ENCODE peak calls at places on chromosomes 11 and 22, in nine cellular contexts. One of them, this sample, is unnamed.

GRCh38 chr22:48574776-48575566 is 1252.7 kb downstream of the BRD1 start:
- DNase-seq in AG08395: peak
- DNase-seq in cardiac muscle cell: peak
- DNase-seq in body of pancreas: peak
- DNase-seq in skeletal muscle cell: no peak
- DNase-seq in NCI-H1694 treated with DMSO at 0.1 percent for 48 hours: peak
- DNase-seq in substantia nigra: peak
- DNase-seq in upper lobe of left lung: peak
- DNase-seq in NCI-H1930: peak
- DNase-seq in this sample: no peak

GRCh38 chr11:77130763-77131513 is 2.9 kb downstream of the MYO7A start:
- DNase-seq in substantia nigra: no peak
- DNase-seq in body of pancreas: peak
- DNase-seq in NCI-H1930: no peak
- DNase-seq in skeletal muscle cell: no peak
- DNase-seq in AG08395: peak
- DNase-seq in NCI-H1694 treated with DMSO at 0.1 percent for 48 hours: peak
- DNase-seq in cardiac muscle cell: peak
- DNase-seq in upper lobe of left lung: peak
- DNase-seq in this sample: no peak

GRCh38 chr11:60870276-60870675 is 2.9 kb downstream of the ZP1 start:
- DNase-seq in AG08395: no peak
- DNase-seq in cardiac muscle cell: no peak
- DNase-seq in NCI-H1930: no peak
- DNase-seq in substantia nigra: no peak
- DNase-seq in upper lobe of left lung: no peak
- DNase-seq in NCI-H1694 treated with DMSO at 0.1 percent for 48 hours: peak
- DNase-seq in body of pancreas: no peak
- DNase-seq in skeletal muscle cell: no peak
- DNase-seq in this sample: no peak

GRCh38 chr11:92417326-92417725 is 192.7 kb downstream of the FAT3 start:
- DNase-seq in skeletal muscle cell: no peak
- DNase-seq in body of pancreas: no peak
- DNase-seq in upper lobe of left lung: no peak
- DNase-seq in NCI-H1930: no peak
- DNase-seq in NCI-H1694 treated with DMSO at 0.1 percent for 48 hours: no peak
- DNase-seq in cardiac muscle cell: no peak
- DNase-seq in AG08395: no peak
- DNase-seq in substantia nigra: no peak
- DNase-seq in this sample: no peak

GRCh38 chr22:50731811-50732624 is 6.0 kb upstream of the ACR start:
- DNase-seq in NCI-H1694 treated with DMSO at 0.1 percent for 48 hours: peak
- DNase-seq in substantia nigra: no peak
- DNase-seq in skeletal muscle cell: no peak
- DNase-seq in upper lobe of left lung: peak
- DNase-seq in body of pancreas: peak
- DNase-seq in cardiac muscle cell: peak
- DNase-seq in NCI-H1930: peak
- DNase-seq in AG08395: peak
- DNase-seq in this sample: no peak

GRCh38 chr22:36659762-36660509 is 43.6 kb downstream of the CACNG2 start:
- DNase-seq in NCI-H1930: peak
- DNase-seq in cardiac muscle cell: peak
- DNase-seq in upper lobe of left lung: peak
- DNase-seq in skeletal muscle cell: peak
- DNase-seq in substantia nigra: peak
- DNase-seq in body of pancreas: peak
- DNase-seq in AG08395: peak
- DNase-seq in NCI-H1694 treated with DMSO at 0.1 percent for 48 hours: no peak
- DNase-seq in this sample: peak

GRCh38 chr11:31487848-31488247 is 21.6 kb downstream of the IMMP1L start:
- DNase-seq in substantia nigra: no peak
- DNase-seq in body of pancreas: no peak
- DNase-seq in cardiac muscle cell: peak
- DNase-seq in NCI-H1694 treated with DMSO at 0.1 percent for 48 hours: peak
- DNase-seq in AG08395: peak
- DNase-seq in upper lobe of left lung: no peak
- DNase-seq in NCI-H1930: no peak
- DNase-seq in skeletal muscle cell: peak
- DNase-seq in this sample: no peak

GRCh38 chr11:114179234-114179941 is 116.8 kb upstream of the NNMT start:
- DNase-seq in cardiac muscle cell: peak
- DNase-seq in NCI-H1930: no peak
- DNase-seq in AG08395: no peak
- DNase-seq in skeletal muscle cell: peak
- DNase-seq in NCI-H1694 treated with DMSO at 0.1 percent for 48 hours: no peak
- DNase-seq in substantia nigra: peak
- DNase-seq in upper lobe of left lung: no peak
- DNase-seq in body of pancreas: peak
- DNase-seq in this sample: no peak

GRCh38 chr11:2799881-2800654 is 85.5 kb downstream of the CDKN1C start:
- DNase-seq in AG08395: no peak
- DNase-seq in skeletal muscle cell: no peak
- DNase-seq in NCI-H1930: no peak
- DNase-seq in substantia nigra: no peak
- DNase-seq in body of pancreas: peak
- DNase-seq in NCI-H1694 treated with DMSO at 0.1 percent for 48 hours: no peak
- DNase-seq in cardiac muscle cell: no peak
- DNase-seq in upper lobe of left lung: no peak
- DNase-seq in this sample: no peak

GRCh38 chr22:42800731-42801536 is 56.1 kb downstream of the ARFGAP3 start:
- DNase-seq in NCI-H1930: no peak
- DNase-seq in body of pancreas: peak
- DNase-seq in upper lobe of left lung: no peak
- DNase-seq in AG08395: no peak
- DNase-seq in skeletal muscle cell: no peak
- DNase-seq in cardiac muscle cell: no peak
- DNase-seq in substantia nigra: no peak
- DNase-seq in NCI-H1694 treated with DMSO at 0.1 percent for 48 hours: no peak
- DNase-seq in this sample: peak

GRCh38 chr11:86117706-86118050 is 48.8 kb upstream of the PICALM start:
- DNase-seq in AG08395: no peak
- DNase-seq in cardiac muscle cell: no peak
- DNase-seq in NCI-H1694 treated with DMSO at 0.1 percent for 48 hours: no peak
- DNase-seq in upper lobe of left lung: no peak
- DNase-seq in skeletal muscle cell: no peak
- DNase-seq in NCI-H1930: no peak
- DNase-seq in substantia nigra: no peak
- DNase-seq in body of pancreas: no peak
- DNase-seq in this sample: no peak

GRCh38 chr22:26956346-26956745 is 299.0 kb downstream of the MIAT start:
- DNase-seq in NCI-H1694 treated with DMSO at 0.1 percent for 48 hours: peak
- DNase-seq in body of pancreas: no peak
- DNase-seq in AG08395: no peak
- DNase-seq in skeletal muscle cell: no peak
- DNase-seq in substantia nigra: no peak
- DNase-seq in upper lobe of left lung: no peak
- DNase-seq in NCI-H1930: no peak
- DNase-seq in cardiac muscle cell: no peak
- DNase-seq in this sample: no peak

GRCh38 chr11:2516276-2517015 is 71.6 kb downstream of the KCNQ1 start:
- DNase-seq in NCI-H1930: no peak
- DNase-seq in upper lobe of left lung: no peak
- DNase-seq in skeletal muscle cell: no peak
- DNase-seq in body of pancreas: peak
- DNase-seq in NCI-H1694 treated with DMSO at 0.1 percent for 48 hours: no peak
- DNase-seq in cardiac muscle cell: no peak
- DNase-seq in AG08395: no peak
- DNase-seq in substantia nigra: no peak
- DNase-seq in this sample: no peak

GRCh38 chr11:43952401-43953342 is 10.2 kb downstream of the C11orf96 start:
- DNase-seq in AG08395: peak
- DNase-seq in substantia nigra: no peak
- DNase-seq in upper lobe of left lung: no peak
- DNase-seq in NCI-H1694 treated with DMSO at 0.1 percent for 48 hours: no peak
- DNase-seq in NCI-H1930: no peak
- DNase-seq in skeletal muscle cell: no peak
- DNase-seq in cardiac muscle cell: no peak
- DNase-seq in body of pancreas: no peak
- DNase-seq in this sample: no peak

GRCh38 chr11:95503047-95503446 is 272.0 kb upstream of the SESN3 start:
- DNase-seq in substantia nigra: no peak
- DNase-seq in NCI-H1930: no peak
- DNase-seq in NCI-H1694 treated with DMSO at 0.1 percent for 48 hours: no peak
- DNase-seq in skeletal muscle cell: peak
- DNase-seq in body of pancreas: no peak
- DNase-seq in upper lobe of left lung: no peak
- DNase-seq in cardiac muscle cell: peak
- DNase-seq in AG08395: peak
- DNase-seq in this sample: no peak

GRCh38 chr11:90321018-90321417 is 98.2 kb upstream of the CHORDC1 start:
- DNase-seq in substantia nigra: no peak
- DNase-seq in cardiac muscle cell: no peak
- DNase-seq in upper lobe of left lung: no peak
- DNase-seq in AG08395: no peak
- DNase-seq in NCI-H1930: no peak
- DNase-seq in body of pancreas: no peak
- DNase-seq in skeletal muscle cell: no peak
- DNase-seq in NCI-H1694 treated with DMSO at 0.1 percent for 48 hours: no peak
- DNase-seq in this sample: no peak

GRCh38 chr11:20388096-20389055 is 860 bp downstream of the PRMT3 start:
- DNase-seq in substantia nigra: no peak
- DNase-seq in NCI-H1930: no peak
- DNase-seq in cardiac muscle cell: peak
- DNase-seq in AG08395: peak
- DNase-seq in NCI-H1694 treated with DMSO at 0.1 percent for 48 hours: peak
- DNase-seq in skeletal muscle cell: no peak
- DNase-seq in upper lobe of left lung: no peak
- DNase-seq in body of pancreas: no peak
- DNase-seq in this sample: no peak

GRCh38 chr11:13772223-13773046 is 104.0 kb downstream of the FAR1 start:
- DNase-seq in AG08395: peak
- DNase-seq in cardiac muscle cell: peak
- DNase-seq in substantia nigra: no peak
- DNase-seq in body of pancreas: peak
- DNase-seq in NCI-H1930: peak
- DNase-seq in upper lobe of left lung: no peak
- DNase-seq in NCI-H1694 treated with DMSO at 0.1 percent for 48 hours: peak
- DNase-seq in skeletal muscle cell: peak
- DNase-seq in this sample: peak

GRCh38 chr11:13963949-13964770 is 1.6 kb downstream of the SPON1 start:
- DNase-seq in skeletal muscle cell: no peak
- DNase-seq in cardiac muscle cell: no peak
- DNase-seq in body of pancreas: no peak
- DNase-seq in substantia nigra: peak
- DNase-seq in NCI-H1930: no peak
- DNase-seq in AG08395: no peak
- DNase-seq in upper lobe of left lung: peak
- DNase-seq in NCI-H1694 treated with DMSO at 0.1 percent for 48 hours: no peak
- DNase-seq in this sample: no peak

GRCh38 chr22:24507742-24508141 is 12.6 kb downstream of the UPB1 start:
- DNase-seq in NCI-H1930: no peak
- DNase-seq in skeletal muscle cell: no peak
- DNase-seq in substantia nigra: no peak
- DNase-seq in body of pancreas: no peak
- DNase-seq in upper lobe of left lung: no peak
- DNase-seq in NCI-H1694 treated with DMSO at 0.1 percent for 48 hours: no peak
- DNase-seq in AG08395: no peak
- DNase-seq in cardiac muscle cell: no peak
- DNase-seq in this sample: no peak

GRCh38 chr11:123560001-123560400 is 94.4 kb downstream of the SCN3B start:
- DNase-seq in skeletal muscle cell: peak
- DNase-seq in AG08395: peak
- DNase-seq in NCI-H1930: no peak
- DNase-seq in body of pancreas: peak
- DNase-seq in NCI-H1694 treated with DMSO at 0.1 percent for 48 hours: no peak
- DNase-seq in cardiac muscle cell: peak
- DNase-seq in substantia nigra: peak
- DNase-seq in upper lobe of left lung: peak
- DNase-seq in this sample: peak